ENCODE peak calls at places on chromosomes 5 and 9, in five cellular contexts. One of them, this sample, is unnamed.

GRCh38 chr5:94856257-94856656 is 237.8 kb downstream of the SLF1 start:
- DNase-seq in IMR-90: no peak
- DNase-seq in uterus: no peak
- DNase-seq in upper lobe of left lung: no peak
- DNase-seq in heart left ventricle: no peak
- DNase-seq in this sample: no peak

GRCh38 chr5:124980174-124980941 is 233.9 kb upstream of the ZNF608 start:
- DNase-seq in heart left ventricle: no peak
- DNase-seq in upper lobe of left lung: no peak
- DNase-seq in IMR-90: no peak
- DNase-seq in uterus: no peak
- DNase-seq in this sample: no peak

GRCh38 chr5:65775476-65775875 is 53.5 kb downstream of the NLN start:
- DNase-seq in IMR-90: no peak
- DNase-seq in heart left ventricle: no peak
- DNase-seq in upper lobe of left lung: no peak
- DNase-seq in uterus: no peak
- DNase-seq in this sample: no peak

GRCh38 chr9:97985058-97985861 is 2.1 kb downstream of the ANP32B start:
- DNase-seq in IMR-90: peak; percentile 11
- DNase-seq in heart left ventricle: peak; percentile 18
- DNase-seq in uterus: no peak
- DNase-seq in upper lobe of left lung: no peak
- DNase-seq in this sample: peak; percentile 27

GRCh38 chr9:100206899-100207298 is 107.9 kb downstream of the INVS start:
- DNase-seq in heart left ventricle: peak; percentile 32
- DNase-seq in uterus: no peak
- DNase-seq in IMR-90: peak; percentile 10
- DNase-seq in upper lobe of left lung: no peak
- DNase-seq in this sample: no peak

GRCh38 chr9:123825337-123825736 is 104.6 kb downstream of the DENND1A start:
- DNase-seq in upper lobe of left lung: no peak
- DNase-seq in heart left ventricle: no peak
- DNase-seq in IMR-90: peak; percentile 53
- DNase-seq in uterus: no peak
- DNase-seq in this sample: no peak

GRCh38 chr5:180723936-180724335 is 15.9 kb downstream of the OR2Y1 start:
- DNase-seq in uterus: no peak
- DNase-seq in heart left ventricle: no peak
- DNase-seq in IMR-90: no peak
- DNase-seq in upper lobe of left lung: no peak
- DNase-seq in this sample: no peak

GRCh38 chr9:5626727-5627634 is 1.9 kb upstream of the RIC1 start:
- DNase-seq in IMR-90: peak; percentile 69
- DNase-seq in heart left ventricle: peak; percentile 22
- DNase-seq in uterus: no peak
- DNase-seq in upper lobe of left lung: no peak
- DNase-seq in this sample: no peak

GRCh38 chr5:73459366-73459765 is 10.8 kb upstream of the FOXD1 start:
- DNase-seq in uterus: no peak
- DNase-seq in upper lobe of left lung: no peak
- DNase-seq in IMR-90: peak; percentile 52
- DNase-seq in heart left ventricle: no peak
- DNase-seq in this sample: no peak

DNA sequence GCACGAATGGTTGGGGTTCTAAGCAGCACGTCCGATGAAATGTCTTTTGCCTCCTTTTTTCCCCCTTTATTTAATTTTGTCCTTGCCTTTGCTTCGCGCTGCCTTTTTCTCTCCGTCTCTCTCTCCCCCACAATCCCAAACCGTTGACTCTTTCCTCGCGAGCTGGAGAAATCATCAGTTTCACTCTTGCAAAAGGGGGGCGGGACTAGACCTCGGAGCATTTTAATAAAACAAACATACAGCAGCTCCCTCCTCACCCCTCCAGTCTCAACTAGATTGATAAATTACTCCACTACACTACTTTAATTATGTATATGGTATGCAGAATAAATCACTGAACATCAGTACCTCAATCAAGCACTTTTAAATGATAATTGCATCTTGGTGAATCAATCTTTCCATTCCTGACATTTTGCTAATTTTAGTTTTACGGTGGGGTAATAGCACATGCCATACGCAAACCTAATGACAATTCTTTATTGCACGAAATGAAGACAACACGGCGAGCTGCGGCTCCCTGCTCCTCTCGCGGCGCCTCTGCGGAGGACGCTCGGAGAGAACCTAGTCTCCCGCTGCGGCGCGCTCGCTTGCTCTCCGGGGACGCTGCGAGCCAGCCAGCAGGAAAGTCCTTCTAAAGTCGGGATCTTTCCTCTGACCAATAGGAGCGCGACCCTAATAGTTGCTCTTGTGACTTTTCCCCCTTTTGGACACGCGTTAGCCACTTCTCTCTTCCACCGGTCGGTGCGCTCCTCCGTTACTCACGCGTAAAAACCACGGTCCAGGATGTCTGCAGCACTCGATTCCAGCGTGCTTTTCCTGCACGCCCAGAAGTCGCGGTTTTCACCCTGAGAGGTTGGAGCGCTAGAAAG is 816 bp upstream of the MEF2C start:
- DNase-seq in upper lobe of left lung: peak; percentile 90
- DNase-seq in IMR-90: peak; percentile 79
- DNase-seq in uterus: peak; percentile 83
- DNase-seq in heart left ventricle: peak; percentile 83
- DNase-seq in this sample: peak; percentile 58
- TF ChIP-seq POLR2A in upper lobe of left lung: no peak
- TF ChIP-seq POLR2A in IMR-90: peak; percentile 52
- TF ChIP-seq POLR2A in uterus: peak; percentile 59
- TF ChIP-seq POLR2A in heart left ventricle: peak; percentile 71
- TF ChIP-seq POLR2A in this sample: no peak

GRCh38 chr9:135353935-135354334 is 125.6 kb upstream of the PPP1R26 start:
- DNase-seq in uterus: no peak
- DNase-seq in IMR-90: no peak
- DNase-seq in upper lobe of left lung: peak; percentile 24
- DNase-seq in heart left ventricle: no peak
- DNase-seq in this sample: no peak
- TF ChIP-seq CTCF in uterus: no peak
- TF ChIP-seq CTCF in IMR-90: no peak
- TF ChIP-seq CTCF in upper lobe of left lung: no peak
- TF ChIP-seq CTCF in heart left ventricle: no peak
- TF ChIP-seq CTCF in this sample: no peak

GRCh38 chr9:136409557-136410455 is 608 bp downstream of the ENTR1 start:
- DNase-seq in upper lobe of left lung: peak; percentile 87
- DNase-seq in IMR-90: peak; percentile 22
- DNase-seq in heart left ventricle: no peak
- DNase-seq in uterus: no peak
- DNase-seq in this sample: peak; percentile 90

GRCh38 chr9:136407911-136408310 is 2.5 kb downstream of the ENTR1 start:
- DNase-seq in uterus: no peak
- DNase-seq in upper lobe of left lung: no peak
- DNase-seq in heart left ventricle: no peak
- DNase-seq in IMR-90: no peak
- DNase-seq in this sample: no peak

GRCh38 chr9:136412912-136413420 is 2.5 kb downstream of the PMPCA start:
- DNase-seq in IMR-90: no peak
- DNase-seq in upper lobe of left lung: no peak
- DNase-seq in uterus: no peak
- DNase-seq in heart left ventricle: no peak
- DNase-seq in this sample: no peak

GRCh38 chr9:136410500-136411287 is at the start of the genes ENTR1 and PMPCA:
- DNase-seq in IMR-90: peak; percentile 85
- DNase-seq in uterus: peak; percentile 91
- DNase-seq in heart left ventricle: peak; percentile 93
- DNase-seq in upper lobe of left lung: peak; percentile 99
- DNase-seq in this sample: peak; percentile 99

DNA sequence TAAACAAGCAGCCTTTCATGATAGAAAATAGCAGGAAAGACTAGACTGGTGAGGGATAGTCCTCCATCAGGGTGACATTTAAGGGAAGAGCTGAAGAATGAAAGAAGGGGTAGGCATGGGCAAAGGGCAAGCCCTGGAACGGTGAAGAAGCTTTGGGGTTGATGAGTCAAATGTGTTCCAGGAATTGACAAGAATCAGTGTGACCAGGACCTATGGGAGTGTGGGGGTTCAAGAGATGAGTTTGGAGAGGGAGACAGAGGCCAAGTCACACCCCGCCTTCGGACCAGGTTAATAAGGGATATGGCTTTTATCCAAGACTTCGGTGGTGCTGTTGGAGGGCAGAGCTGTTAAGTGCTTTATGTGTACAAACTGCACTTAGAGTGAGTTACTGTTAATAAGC is 900 bp downstream of the PMPCA start:
- DNase-seq in upper lobe of left lung: no peak
- DNase-seq in IMR-90: no peak
- DNase-seq in heart left ventricle: no peak
- DNase-seq in uterus: no peak
- DNase-seq in this sample: no peak
- TF ChIP-seq POLR2A in upper lobe of left lung: no peak
- TF ChIP-seq POLR2A in IMR-90: no peak
- TF ChIP-seq POLR2A in heart left ventricle: no peak
- TF ChIP-seq POLR2A in uterus: no peak
- TF ChIP-seq POLR2A in this sample: no peak

DNA sequence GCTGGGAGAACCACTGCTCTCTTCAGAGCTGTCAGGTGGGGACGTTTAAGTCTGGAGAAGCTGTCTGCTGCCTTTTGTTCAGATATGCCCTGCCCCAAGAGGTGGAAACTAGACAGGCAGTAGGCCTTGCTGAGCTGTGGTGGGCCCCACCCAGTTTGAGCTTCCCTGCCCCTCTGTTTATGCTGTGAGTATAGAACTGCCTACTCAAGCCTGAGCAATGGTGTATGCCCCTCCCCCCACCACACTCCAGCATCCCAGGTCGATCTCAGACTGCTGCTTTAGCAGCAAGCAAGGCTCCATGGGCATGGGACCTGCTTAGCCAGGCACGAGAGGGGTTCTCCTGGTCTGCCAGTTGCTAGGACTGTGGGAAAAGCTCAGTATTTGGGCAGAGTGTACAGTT is 362.3 kb downstream of the FAM170A start:
- DNase-seq in uterus: no peak
- DNase-seq in IMR-90: no peak
- DNase-seq in upper lobe of left lung: no peak
- DNase-seq in heart left ventricle: no peak
- DNase-seq in this sample: no peak
- TF ChIP-seq CTCF in uterus: no peak
- TF ChIP-seq CTCF in IMR-90: no peak
- TF ChIP-seq CTCF in upper lobe of left lung: no peak
- TF ChIP-seq CTCF in heart left ventricle: no peak
- TF ChIP-seq CTCF in this sample: no peak